ENCODE peak calls at places on chromosomes 1 and 21, in eight cellular contexts. One of them, this sample, is unnamed.

GRCh38 chr1:82152356-82153281 is 351.9 kb downstream of the ADGRL2 start:
- DNase-seq in uterus: no peak
- DNase-seq in stomach: no peak
- DNase-seq in BJ: no peak
- DNase-seq in retinal pigment epithelial cell: no peak
- DNase-seq in right lobe of liver: no peak
- DNase-seq in transverse colon: no peak
- DNase-seq in neural progenitor cell: no peak
- DNase-seq in this sample: no peak

GRCh38 chr1:226686440-226687436 is 52.3 kb downstream of the ITPKB start:
- DNase-seq in uterus: no peak
- DNase-seq in retinal pigment epithelial cell: no peak
- DNase-seq in neural progenitor cell: no peak
- DNase-seq in right lobe of liver: no peak
- DNase-seq in transverse colon: no peak
- DNase-seq in BJ: no peak
- DNase-seq in stomach: no peak
- DNase-seq in this sample: no peak

GRCh38 chr1:3323021-3323790 is 131.3 kb upstream of the ARHGEF16 start:
- DNase-seq in uterus: no peak
- DNase-seq in transverse colon: peak
- DNase-seq in BJ: no peak
- DNase-seq in right lobe of liver: no peak
- DNase-seq in stomach: peak
- DNase-seq in neural progenitor cell: peak
- DNase-seq in retinal pigment epithelial cell: no peak
- DNase-seq in this sample: no peak

GRCh38 chr21:45269861-45270260 is 17.8 kb downstream of the POFUT2 start:
- DNase-seq in neural progenitor cell: no peak
- DNase-seq in BJ: no peak
- DNase-seq in stomach: peak
- DNase-seq in right lobe of liver: peak
- DNase-seq in uterus: peak
- DNase-seq in retinal pigment epithelial cell: no peak
- DNase-seq in transverse colon: peak
- DNase-seq in this sample: no peak

GRCh38 chr21:43884012-43884860 is 19.2 kb downstream of the AGPAT3 start:
- DNase-seq in retinal pigment epithelial cell: no peak
- DNase-seq in right lobe of liver: no peak
- DNase-seq in neural progenitor cell: peak
- DNase-seq in transverse colon: peak
- DNase-seq in stomach: peak
- DNase-seq in uterus: no peak
- DNase-seq in BJ: no peak
- DNase-seq in this sample: no peak

GRCh38 chr1:217402301-217402700 is 228.6 kb downstream of the GPATCH2 start:
- DNase-seq in retinal pigment epithelial cell: no peak
- DNase-seq in uterus: no peak
- DNase-seq in neural progenitor cell: no peak
- DNase-seq in stomach: no peak
- DNase-seq in BJ: no peak
- DNase-seq in transverse colon: no peak
- DNase-seq in right lobe of liver: no peak
- DNase-seq in this sample: no peak

GRCh38 chr1:230426246-230427101 is at the start of gene PGBD5:
- DNase-seq in neural progenitor cell: peak
- DNase-seq in BJ: peak
- DNase-seq in stomach: peak
- DNase-seq in right lobe of liver: peak
- DNase-seq in retinal pigment epithelial cell: peak
- DNase-seq in transverse colon: peak
- DNase-seq in uterus: no peak
- DNase-seq in this sample: no peak

GRCh38 chr1:184489908-184490307 is 103.1 kb downstream of the C1orf21 start:
- DNase-seq in BJ: no peak
- DNase-seq in transverse colon: no peak
- DNase-seq in uterus: no peak
- DNase-seq in stomach: no peak
- DNase-seq in retinal pigment epithelial cell: no peak
- DNase-seq in neural progenitor cell: no peak
- DNase-seq in right lobe of liver: no peak
- DNase-seq in this sample: no peak

GRCh38 chr1:23555949-23556640 is 3.2 kb downstream of the ID3 start:
- DNase-seq in stomach: no peak
- DNase-seq in retinal pigment epithelial cell: peak
- DNase-seq in neural progenitor cell: peak
- DNase-seq in transverse colon: peak
- DNase-seq in right lobe of liver: no peak
- DNase-seq in BJ: peak
- DNase-seq in uterus: no peak
- DNase-seq in this sample: no peak

GRCh38 chr1:44296067-44296466 is 59.0 kb downstream of the ERI3 start:
- DNase-seq in BJ: no peak
- DNase-seq in right lobe of liver: no peak
- DNase-seq in uterus: no peak
- DNase-seq in transverse colon: no peak
- DNase-seq in retinal pigment epithelial cell: no peak
- DNase-seq in stomach: no peak
- DNase-seq in neural progenitor cell: no peak
- DNase-seq in this sample: no peak

GRCh38 chr1:9275567-9276034 is 17.1 kb upstream of the SPSB1 start:
- DNase-seq in BJ: no peak
- DNase-seq in right lobe of liver: no peak
- DNase-seq in transverse colon: peak
- DNase-seq in stomach: peak
- DNase-seq in neural progenitor cell: no peak
- DNase-seq in uterus: no peak
- DNase-seq in retinal pigment epithelial cell: peak
- DNase-seq in this sample: no peak

GRCh38 chr1:156601892-156602291 is 613 bp upstream of the GPATCH4 start:
- DNase-seq in transverse colon: no peak
- DNase-seq in retinal pigment epithelial cell: no peak
- DNase-seq in BJ: no peak
- DNase-seq in right lobe of liver: no peak
- DNase-seq in uterus: no peak
- DNase-seq in stomach: no peak
- DNase-seq in neural progenitor cell: no peak
- DNase-seq in this sample: no peak

GRCh38 chr1:156601122-156601830 is at the start of gene GPATCH4:
- DNase-seq in BJ: peak
- DNase-seq in right lobe of liver: peak
- DNase-seq in transverse colon: peak
- DNase-seq in neural progenitor cell: peak
- DNase-seq in stomach: peak
- DNase-seq in uterus: peak
- DNase-seq in retinal pigment epithelial cell: no peak
- DNase-seq in this sample: peak

GRCh38 chr1:156599811-156600210 is 1.5 kb downstream of the GPATCH4 start:
- DNase-seq in retinal pigment epithelial cell: no peak
- DNase-seq in neural progenitor cell: no peak
- DNase-seq in BJ: no peak
- DNase-seq in transverse colon: no peak
- DNase-seq in right lobe of liver: no peak
- DNase-seq in stomach: no peak
- DNase-seq in uterus: no peak
- DNase-seq in this sample: no peak

GRCh38 chr1:156600733-156601121 is 552 bp downstream of the GPATCH4 start:
- DNase-seq in neural progenitor cell: peak
- DNase-seq in BJ: no peak
- DNase-seq in right lobe of liver: no peak
- DNase-seq in transverse colon: no peak
- DNase-seq in retinal pigment epithelial cell: no peak
- DNase-seq in stomach: no peak
- DNase-seq in uterus: no peak
- DNase-seq in this sample: no peak

GRCh38 chr1:156602557-156602993 is 1.3 kb upstream of the GPATCH4 start:
- DNase-seq in stomach: no peak
- DNase-seq in transverse colon: no peak
- DNase-seq in uterus: no peak
- DNase-seq in BJ: no peak
- DNase-seq in neural progenitor cell: peak
- DNase-seq in retinal pigment epithelial cell: no peak
- DNase-seq in right lobe of liver: no peak
- DNase-seq in this sample: no peak
- TF ChIP-seq CTCF in stomach: no peak
- TF ChIP-seq CTCF in transverse colon: no peak
- TF ChIP-seq CTCF in uterus: no peak
- TF ChIP-seq CTCF in BJ: peak
- TF ChIP-seq CTCF in neural progenitor cell: peak
- TF ChIP-seq CTCF in retinal pigment epithelial cell: peak
- TF ChIP-seq CTCF in right lobe of liver: no peak
- TF ChIP-seq CTCF in this sample: peak

DNA sequence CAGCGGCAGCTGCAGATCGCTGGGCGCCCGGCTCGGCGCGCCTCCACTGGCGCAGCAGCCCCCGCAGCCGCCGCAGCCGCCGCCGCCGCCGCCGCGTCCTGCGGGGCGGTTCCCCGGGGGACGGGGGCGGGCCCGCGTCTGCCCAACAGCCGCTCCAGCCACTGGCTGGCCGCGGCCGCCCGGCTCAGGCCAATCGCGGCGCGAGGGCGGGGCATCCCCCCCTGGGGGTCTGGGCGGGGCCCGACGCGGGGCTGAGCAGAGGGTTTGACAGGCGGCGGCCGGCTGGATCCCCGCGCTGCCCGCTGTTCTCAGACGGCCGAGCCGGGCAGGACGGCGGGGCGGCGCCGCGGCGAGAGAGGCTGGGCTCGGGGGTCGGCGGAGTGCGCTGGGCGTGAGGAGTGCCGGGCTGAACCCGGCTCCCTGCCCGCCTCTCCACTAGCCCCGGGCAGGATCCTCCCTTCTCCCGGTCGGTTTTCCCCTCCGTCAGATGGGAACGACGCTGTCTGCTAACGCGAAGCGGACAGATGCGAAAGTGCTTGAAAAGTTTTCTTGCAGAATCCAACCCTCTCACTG is at the start of gene GLIS1:
- DNase-seq in right lobe of liver: peak
- DNase-seq in retinal pigment epithelial cell: no peak
- DNase-seq in uterus: peak
- DNase-seq in transverse colon: peak
- DNase-seq in BJ: no peak
- DNase-seq in stomach: peak
- DNase-seq in neural progenitor cell: peak
- DNase-seq in this sample: peak
- H3K4me3 ChIP-seq in right lobe of liver: peak
- H3K4me3 ChIP-seq in retinal pigment epithelial cell: peak
- H3K4me3 ChIP-seq in uterus: peak
- H3K4me3 ChIP-seq in transverse colon: peak
- H3K4me3 ChIP-seq in BJ: peak
- H3K4me3 ChIP-seq in stomach: peak
- H3K4me3 ChIP-seq in neural progenitor cell: peak
- H3K4me3 ChIP-seq in this sample: peak

DNA sequence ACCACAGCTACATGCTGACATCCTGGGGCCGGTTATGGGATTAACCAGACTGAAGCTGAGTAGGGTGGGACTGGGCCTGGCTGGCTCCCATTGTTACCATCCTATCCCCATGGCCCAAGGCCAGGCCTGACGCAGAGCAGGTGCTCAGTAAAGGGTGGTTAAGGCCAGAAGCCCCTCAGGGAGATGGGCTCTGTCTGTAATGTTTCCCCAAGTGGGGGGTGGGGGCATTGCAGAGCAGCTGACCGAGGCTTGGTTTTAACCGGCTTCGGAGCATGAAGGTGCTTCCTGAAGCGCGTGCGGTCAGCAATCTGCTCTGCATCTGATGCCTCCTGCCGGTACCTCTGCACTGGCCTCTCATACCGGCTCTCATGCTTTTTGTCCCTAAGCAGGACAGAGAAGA is 83.4 kb upstream of the ACTL8 start:
- DNase-seq in neural progenitor cell: peak
- DNase-seq in retinal pigment epithelial cell: no peak
- DNase-seq in BJ: no peak
- DNase-seq in uterus: no peak
- DNase-seq in transverse colon: no peak
- DNase-seq in right lobe of liver: no peak
- DNase-seq in stomach: no peak
- DNase-seq in this sample: no peak
- TF ChIP-seq CTCF in neural progenitor cell: no peak
- TF ChIP-seq CTCF in retinal pigment epithelial cell: no peak
- TF ChIP-seq CTCF in BJ: no peak
- TF ChIP-seq CTCF in uterus: no peak
- TF ChIP-seq CTCF in transverse colon: no peak
- TF ChIP-seq CTCF in right lobe of liver: no peak
- TF ChIP-seq CTCF in stomach: no peak
- TF ChIP-seq CTCF in this sample: no peak

GRCh38 chr1:192629602-192630001 is 6.3 kb upstream of the RGS13 start:
- DNase-seq in BJ: no peak
- DNase-seq in neural progenitor cell: no peak
- DNase-seq in transverse colon: no peak
- DNase-seq in stomach: no peak
- DNase-seq in retinal pigment epithelial cell: no peak
- DNase-seq in right lobe of liver: no peak
- DNase-seq in uterus: no peak
- DNase-seq in this sample: no peak
- H3K4me3 ChIP-seq in BJ: no peak
- H3K4me3 ChIP-seq in neural progenitor cell: no peak
- H3K4me3 ChIP-seq in transverse colon: no peak
- H3K4me3 ChIP-seq in stomach: no peak
- H3K4me3 ChIP-seq in retinal pigment epithelial cell: no peak
- H3K4me3 ChIP-seq in right lobe of liver: no peak
- H3K4me3 ChIP-seq in uterus: no peak
- H3K4me3 ChIP-seq in this sample: no peak

GRCh38 chr1:36706416-36706815 is 223.7 kb upstream of the CSF3R start:
- DNase-seq in BJ: no peak
- DNase-seq in retinal pigment epithelial cell: no peak
- DNase-seq in transverse colon: no peak
- DNase-seq in uterus: no peak
- DNase-seq in right lobe of liver: no peak
- DNase-seq in neural progenitor cell: no peak
- DNase-seq in stomach: no peak
- DNase-seq in this sample: no peak
- TF ChIP-seq CTCF in BJ: no peak
- TF ChIP-seq CTCF in retinal pigment epithelial cell: no peak
- TF ChIP-seq CTCF in transverse colon: no peak
- TF ChIP-seq CTCF in uterus: no peak
- TF ChIP-seq CTCF in right lobe of liver: no peak
- TF ChIP-seq CTCF in neural progenitor cell: no peak
- TF ChIP-seq CTCF in stomach: no peak
- TF ChIP-seq CTCF in this sample: no peak

GRCh38 chr1:97137862-97138514 is 416.4 kb downstream of the PTBP2 start:
- DNase-seq in transverse colon: peak
- DNase-seq in right lobe of liver: no peak
- DNase-seq in BJ: no peak
- DNase-seq in retinal pigment epithelial cell: peak
- DNase-seq in uterus: peak
- DNase-seq in neural progenitor cell: peak
- DNase-seq in stomach: no peak
- DNase-seq in this sample: peak
- H3K4me3 ChIP-seq in transverse colon: no peak
- H3K4me3 ChIP-seq in right lobe of liver: no peak
- H3K4me3 ChIP-seq in BJ: no peak
- H3K4me3 ChIP-seq in retinal pigment epithelial cell: no peak
- H3K4me3 ChIP-seq in uterus: no peak
- H3K4me3 ChIP-seq in neural progenitor cell: no peak
- H3K4me3 ChIP-seq in stomach: no peak
- H3K4me3 ChIP-seq in this sample: no peak

DNA sequence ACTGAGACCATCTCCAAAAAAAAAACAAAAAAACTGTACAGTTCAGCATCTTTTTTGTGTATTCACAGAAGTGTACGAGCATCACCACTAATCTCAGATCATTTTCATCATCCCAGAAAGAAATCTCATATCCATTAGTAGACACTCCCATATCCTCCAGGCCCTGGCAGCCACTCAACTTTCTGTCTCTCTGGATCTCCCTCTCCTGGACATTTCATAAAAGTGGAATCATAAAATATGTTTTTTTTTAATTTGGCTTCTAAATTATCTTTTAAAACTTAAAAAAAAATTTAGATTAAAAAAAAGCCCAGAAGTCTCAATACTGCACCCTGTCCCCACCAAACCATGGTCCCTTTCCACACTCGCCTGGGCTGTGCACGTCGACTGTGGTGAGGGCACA is 22.1 kb downstream of the RIPPLY3 start:
- DNase-seq in transverse colon: no peak
- DNase-seq in BJ: no peak
- DNase-seq in retinal pigment epithelial cell: no peak
- DNase-seq in uterus: no peak
- DNase-seq in right lobe of liver: no peak
- DNase-seq in neural progenitor cell: no peak
- DNase-seq in stomach: no peak
- DNase-seq in this sample: no peak
- TF ChIP-seq CTCF in transverse colon: no peak
- TF ChIP-seq CTCF in BJ: no peak
- TF ChIP-seq CTCF in retinal pigment epithelial cell: peak
- TF ChIP-seq CTCF in uterus: no peak
- TF ChIP-seq CTCF in right lobe of liver: no peak
- TF ChIP-seq CTCF in neural progenitor cell: no peak
- TF ChIP-seq CTCF in stomach: no peak
- TF ChIP-seq CTCF in this sample: no peak

This sample was measured in HFF-Myc.